ENCODE peak calls at places on chromosomes 2 and 18, in five cellular contexts. Q, G, I, E and N are unnamed samples.

GRCh38 chr2:132871829-132872228 is 201.8 kb upstream of the LYPD1 start:
- DNase-seq in Q (no peak), I (no peak), G (no peak), E (no peak), N (no peak)

GRCh38 chr2:29528891-29529520 is 392.4 kb downstream of the ALK start:
- DNase-seq in G (peak), I (no peak), Q (peak), E (no peak), N (no peak)

GRCh38 chr18:7754725-7755181 is 187.6 kb downstream of the PTPRM start:
- DNase-seq in I (peak), Q (no peak), E (no peak), G (no peak), N (no peak)

GRCh38 chr2:43274055-43274454 is 47.6 kb upstream of the ZFP36L2 start:
- DNase-seq in E (no peak), G (no peak), I (no peak), Q (no peak), N (no peak)

GRCh38 chr2:229118947-229119346 is 152.1 kb downstream of the PID1 start:
- DNase-seq in G (no peak), I (no peak), E (no peak), Q (no peak), N (no peak)

GRCh38 chr2:54183281-54183680 is 67.9 kb downstream of the ACYP2 start:
- DNase-seq in E (no peak), G (no peak), Q (no peak), I (no peak), N (no peak)

GRCh38 chr2:37632310-37632709 is 39.1 kb downstream of the CDC42EP3 start:
- DNase-seq in E (no peak), I (no peak), Q (no peak), G (no peak), N (no peak)

GRCh38 chr2:33250417-33251029 is 225.9 kb upstream of the RASGRP3 start:
- DNase-seq in I (no peak), G (no peak), E (no peak), Q (no peak), N (no peak)

GRCh38 chr2:109532728-109533076 is 81.1 kb downstream of the SEPTIN10 start:
- DNase-seq in I (no peak), G (no peak), E (no peak), Q (no peak), N (no peak)

GRCh38 chr2:66435549-66435875 is 587 bp downstream of the MEIS1 start:
- DNase-seq in I (no peak), E (peak), G (no peak), Q (no peak), N (no peak)

GRCh38 chr2:191740776-191741175 is 62.8 kb downstream of the NABP1 start:
- DNase-seq in I (no peak), E (no peak), Q (no peak), G (no peak), N (no peak)

GRCh38 chr2:198374375-198375072 is 570.1 kb downstream of the PLCL1 start:
- DNase-seq in I (peak), G (no peak), E (peak), Q (no peak), N (no peak)

GRCh38 chr2:79757526-79757925 is 244.7 kb downstream of the CTNNA2 start:
- DNase-seq in G (no peak), I (no peak), E (no peak), Q (no peak), N (no peak)

GRCh38 chr2:120389036-120389391 is 43.1 kb downstream of the INHBB start:
- DNase-seq in G (peak), Q (peak), E (no peak), I (no peak), N (no peak)

GRCh38 chr2:239930378-239930777 is 94.8 kb downstream of the NDUFA10 start:
- DNase-seq in E (no peak), G (no peak), I (no peak), Q (peak), N (peak)

GRCh38 chr18:31977270-31977872 is 34.4 kb upstream of the TRAPPC8 start:
- DNase-seq in Q (no peak), I (no peak), E (peak), G (no peak), N (no peak)

GRCh38 chr2:68031043-68031442 is 31.8 kb downstream of the C1D start:
- DNase-seq in Q (no peak), E (no peak), I (no peak), G (no peak), N (no peak)

GRCh38 chr2:85601771-85602475 is 575 bp downstream of the TMEM150A start:
- DNase-seq in Q (peak), I (peak), E (peak), G (no peak), N (peak)

GRCh38 chr2:12341919-12342318 is 374.8 kb upstream of the TRIB2 start:
- DNase-seq in E (no peak), G (no peak), I (no peak), Q (no peak), N (no peak)

GRCh38 chr18:35371412-35372195 is 5.5 kb downstream of the ZNF396 start:
- DNase-seq in Q (no peak), G (no peak), E (no peak), I (no peak), N (no peak)

GRCh38 chr18:35378206-35378795 is 1.2 kb upstream of the ZNF396 start:
- DNase-seq in I (no peak), Q (no peak), E (no peak), G (no peak), N (no peak)

GRCh38 chr18:35379421-35379820 is 2.3 kb upstream of the ZNF396 start:
- DNase-seq in I (no peak), Q (no peak), G (no peak), E (no peak), N (no peak)

GRCh38 chr18:35376393-35376741 is 770 bp downstream of the ZNF396 start:
- DNase-seq in E (peak), G (peak), I (no peak), Q (peak), N (no peak)

DNA sequence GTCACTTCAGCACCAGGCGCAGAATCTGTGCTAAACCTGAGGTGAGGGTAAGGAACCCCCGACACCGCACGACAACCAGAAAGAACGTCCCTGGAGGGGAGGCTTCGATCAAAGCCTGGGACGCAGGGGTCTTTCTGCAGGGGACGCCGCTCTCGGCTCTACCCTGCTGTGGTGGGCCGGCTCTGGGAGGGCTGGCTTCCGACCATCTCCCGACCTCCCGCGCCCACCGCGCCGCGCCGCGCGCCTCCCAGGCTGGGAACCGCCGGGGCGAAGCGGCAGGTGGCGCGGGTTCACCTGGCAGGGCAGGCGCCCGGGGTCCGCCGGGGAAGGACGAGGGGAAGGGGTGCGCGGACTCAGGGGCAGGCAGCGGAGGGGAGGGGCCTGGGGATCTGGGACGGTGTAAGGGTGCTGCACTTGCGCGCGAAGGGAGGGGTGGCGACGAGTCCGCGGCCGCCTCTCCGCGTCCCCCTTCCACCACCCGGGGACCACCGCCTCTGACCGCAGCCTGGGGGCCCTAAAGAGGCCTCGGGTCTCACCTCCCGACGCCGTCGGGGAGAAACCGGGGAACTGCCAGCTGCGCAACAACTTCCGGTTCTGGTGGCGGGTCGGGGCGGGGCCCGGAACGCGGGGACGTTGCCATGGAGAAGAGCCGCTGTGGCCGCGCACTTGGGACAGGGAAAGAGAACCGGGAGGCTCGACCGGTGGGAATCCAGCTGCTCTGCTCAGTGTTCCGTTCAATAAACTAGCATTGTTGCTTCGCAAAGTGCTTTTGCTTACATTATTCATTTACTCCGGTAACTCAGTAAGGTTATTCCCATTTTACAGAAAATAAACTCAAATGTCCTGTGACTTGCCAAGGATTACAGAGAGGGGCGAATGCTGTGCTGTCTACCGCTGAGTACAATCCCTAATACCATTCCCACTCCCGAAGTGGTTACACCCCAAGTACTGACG is at the start of gene ZNF396:
- DNase-seq in E (peak), I (peak), G (peak), Q (peak), N (peak)
- TF ChIP-seq POLR2A in E (peak), I (no peak), G (no peak), Q (no peak), N (no peak)

DNA sequence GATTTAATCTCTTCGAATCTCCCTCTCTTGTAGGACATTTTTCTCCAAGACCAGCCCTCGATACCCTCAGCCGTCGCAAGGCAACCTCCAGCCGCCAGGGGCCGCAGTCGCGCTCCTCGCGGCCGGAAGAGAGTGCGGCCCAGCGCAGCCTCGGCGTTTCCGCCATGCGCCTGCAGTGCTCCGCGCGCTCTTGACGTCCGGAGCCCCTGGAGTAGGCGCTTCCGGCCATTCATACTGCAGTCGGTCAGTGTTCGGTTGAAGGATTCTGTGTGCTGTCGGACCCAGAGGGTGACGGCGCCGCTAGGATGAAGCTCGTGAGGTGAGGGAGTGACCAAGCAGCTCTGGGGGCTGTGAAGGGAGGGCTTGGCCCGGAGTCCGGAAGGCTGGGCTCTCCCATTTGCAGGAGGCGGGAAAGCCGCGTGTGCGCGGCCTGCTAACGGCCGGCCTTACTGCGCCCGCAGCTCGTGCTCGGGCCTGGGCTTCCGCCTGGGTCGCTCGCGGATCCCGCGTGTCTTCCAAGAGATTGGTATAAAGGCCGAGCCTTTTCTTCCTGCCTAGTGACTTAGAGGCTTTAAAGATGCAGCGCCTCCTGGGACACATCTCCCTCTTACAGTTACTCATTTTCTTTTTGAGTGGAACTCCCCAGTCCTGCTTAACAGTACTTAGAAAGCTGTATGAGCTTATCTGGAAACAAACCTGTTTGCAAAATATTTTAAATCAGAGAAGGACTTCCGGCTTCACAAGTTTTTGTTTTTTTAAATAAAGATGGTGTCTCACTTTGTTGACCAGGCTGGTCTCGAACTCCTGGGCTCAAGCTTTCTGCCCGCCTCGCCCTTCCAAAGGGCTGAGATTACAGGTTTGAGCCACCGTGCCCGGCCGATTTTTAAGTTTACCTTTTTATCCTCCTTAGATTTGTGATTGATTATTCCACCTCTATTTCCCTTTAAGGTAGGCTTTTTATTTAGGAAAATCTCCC is at the start of gene SNRPD1:
- DNase-seq in I (peak), E (peak), G (peak), Q (peak), N (peak)
- TF ChIP-seq POLR2A in I (peak), E (peak), G (no peak), Q (peak), N (peak)

GRCh38 chr18:59554796-59555195 is 142.4 kb downstream of the CCBE1 start:
- DNase-seq in E (no peak), G (no peak), I (no peak), Q (no peak), N (no peak)
- TF ChIP-seq POLR2A in E (no peak), G (no peak), I (no peak), Q (no peak), N (no peak)

DNA sequence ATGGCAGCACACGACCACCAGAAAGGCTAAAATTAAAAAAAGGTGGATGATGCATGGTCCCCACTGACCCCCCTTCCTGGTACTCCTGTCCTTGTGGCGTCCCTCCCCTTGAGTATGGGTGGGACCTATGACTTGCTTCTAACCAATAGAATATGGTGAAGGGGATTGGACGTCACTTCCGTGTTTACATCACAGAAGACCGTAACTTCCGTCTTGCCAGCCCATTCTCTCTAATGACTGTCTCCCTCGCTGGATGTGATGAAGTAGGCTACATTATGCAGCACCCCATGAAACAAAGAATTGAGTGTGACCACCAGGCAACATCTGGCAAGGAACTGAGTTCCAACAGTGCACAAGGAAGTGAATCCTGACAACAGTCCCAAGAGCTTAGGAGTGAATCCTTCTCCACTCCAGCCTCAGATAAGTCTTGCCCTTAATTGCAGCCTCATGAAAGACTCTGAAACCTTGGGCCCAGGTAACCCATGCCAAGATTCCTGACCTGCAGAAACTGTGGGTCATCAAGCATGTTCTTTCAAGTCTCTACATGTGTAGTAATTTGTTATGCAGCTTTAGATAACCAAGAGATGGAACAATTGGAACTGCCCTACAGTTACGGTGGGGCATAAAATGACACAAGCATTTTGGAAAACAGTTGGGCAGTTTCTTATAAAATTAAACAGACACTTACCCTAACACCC is 80.1 kb upstream of the NPAS2 start:
- DNase-seq in E (peak), I (no peak), G (no peak), Q (no peak), N (no peak)
- TF ChIP-seq POLR2A in E (no peak), I (no peak), G (no peak), Q (no peak), N (no peak)